ENCODE peak calls at places on chromosomes 7 and 10, in four cellular contexts. Y is NCI-H2171 treated with DMSO at 0.1 percent for 48 hours, S is left cardiac atrium, L is WERI-Rb-1. M is an unnamed sample.

GRCh38 chr7:74498354-74498753 is 44.6 kb downstream of the GTF2IRD1 start:
- DNase-seq in S (no peak), L (no peak), Y (no peak), M (no peak)

GRCh38 chr10:28676297-28676967 is 889 bp upstream of the BAMBI start:
- DNase-seq in L (peak), S (no peak), Y (no peak), M (peak)

GRCh38 chr7:71637578-71637977 is 505.6 kb downstream of the GALNT17 start:
- DNase-seq in S (no peak), Y (peak), L (peak), M (peak)

GRCh38 chr10:70433581-70434280 is 7.8 kb downstream of the NODAL start:
- DNase-seq in Y (no peak), L (no peak), S (no peak), M (no peak)

GRCh38 chr7:148708026-148708685 is 9.5 kb downstream of the CUL1 start:
- DNase-seq in L (no peak), S (no peak), Y (no peak), M (no peak)

GRCh38 chr7:98282727-98283126 is 1.2 kb downstream of the BRI3 start:
- DNase-seq in L (no peak), Y (no peak), S (no peak), M (no peak)

GRCh38 chr7:111568870-111569462 is 6.7 kb upstream of the IMMP2L start:
- DNase-seq in S (no peak), Y (no peak), L (no peak), M (no peak)

GRCh38 chr10:96072673-96073072 is 29.3 kb downstream of the CCNJ start:
- DNase-seq in L (no peak), S (no peak), Y (no peak), M (no peak)

GRCh38 chr10:82653244-82653933 is 778.4 kb downstream of the NRG3 start:
- DNase-seq in S (no peak), L (no peak), Y (no peak), M (no peak)

GRCh38 chr7:131501422-131501821 is 55.0 kb downstream of the PODXL start:
- DNase-seq in S (no peak), Y (no peak), L (no peak), M (no peak)

GRCh38 chr7:77349141-77349540 is 67.0 kb downstream of the GSAP start:
- DNase-seq in S (no peak), Y (no peak), L (no peak), M (peak)

GRCh38 chr7:131157530-131158243 is 170.0 kb upstream of the MKLN1 start:
- DNase-seq in L (no peak), S (peak), Y (no peak), M (no peak)

GRCh38 chr10:47026301-47027107 is 115.3 kb downstream of the PTPN20 start:
- DNase-seq in Y (no peak), S (no peak), L (peak), M (peak)

GRCh38 chr10:131693766-131694165 is 207.0 kb upstream of the PPP2R2D start:
- DNase-seq in S (no peak), L (no peak), Y (no peak), M (no peak)

GRCh38 chr10:30199376-30200018 is 140.1 kb upstream of the JCAD start:
- DNase-seq in L (no peak), S (no peak), Y (no peak), M (peak)

GRCh38 chr7:44073664-44074348 is 8.4 kb upstream of the PGAM2 start:
- DNase-seq in Y (no peak), S (peak), L (no peak), M (peak)

GRCh38 chr7:87435546-87435945 is 39.9 kb downstream of the ABCB4 start:
- DNase-seq in S (no peak), L (no peak), Y (no peak), M (no peak)